ENCODE peak calls at places on chromosome 3, in five cellular contexts. S is A549, H is H1, N is HepG2, V is GM12878. Y is an unnamed sample.

GRCh38 chr3:194077602-194078001 is 58.3 kb upstream of the HES1 start:
- DNase-seq in S (no peak), N (no peak), H (no peak), V (no peak), Y (no peak)

GRCh38 chr3:143234521-143234920 is 115.0 kb downstream of the CHST2 start:
- DNase-seq in V (no peak), N (no peak), S (no peak), H (no peak), Y (no peak)

GRCh38 chr3:117761992-117762944 is 1052.7 kb downstream of the TUSC7 start:
- DNase-seq in S (no peak), N (no peak), H (no peak), V (no peak), Y (no peak)

GRCh38 chr3:194107126-194107525 is 28.8 kb upstream of the HES1 start:
- DNase-seq in V (no peak), H (no peak), S (no peak), N (no peak), Y (no peak)

GRCh38 chr3:45092132-45093031 is 53.8 kb downstream of the CDCP1 start:
- DNase-seq in V (no peak), H (no peak), S (peak), N (no peak), Y (peak)

GRCh38 chr3:149247929-149248691 is 26.5 kb upstream of the CP start:
- DNase-seq in V (no peak), S (no peak), N (peak), H (no peak), Y (no peak)

GRCh38 chr3:107249132-107249531 is 128.1 kb upstream of the CCDC54 start:
- DNase-seq in S (no peak), N (no peak), H (no peak), V (no peak), Y (no peak)

GRCh38 chr3:190443257-190443656 is 6.4 kb downstream of the TMEM207 start:
- DNase-seq in H (no peak), N (peak), V (no peak), S (peak), Y (no peak)

GRCh38 chr3:10937141-10937825 is 55.3 kb upstream of the SLC6A1 start:
- DNase-seq in H (no peak), S (no peak), V (no peak), N (no peak), Y (no peak)

GRCh38 chr3:129892857-129893615 is 475 bp downstream of the TMCC1 start:
- DNase-seq in N (peak), V (peak), S (no peak), H (peak), Y (peak)

GRCh38 chr3:853489-853888 is 239.3 kb upstream of the CNTN6 start:
- DNase-seq in H (no peak), N (no peak), S (no peak), V (no peak), Y (no peak)

GRCh38 chr3:194671511-194671899 is 486 bp downstream of the LSG1 start:
- DNase-seq in S (peak), H (no peak), V (no peak), N (peak), Y (no peak)

GRCh38 chr3:11434697-11435096 is 162.5 kb downstream of the ATG7 start:
- DNase-seq in S (no peak), V (no peak), N (no peak), H (no peak), Y (no peak)

GRCh38 chr3:64530434-64531049 is 157.3 kb downstream of the ADAMTS9 start:
- DNase-seq in S (peak), V (no peak), N (peak), H (peak), Y (peak)

GRCh38 chr3:4461459-4462090 is 5.5 kb downstream of the SUMF1 start:
- DNase-seq in S (no peak), H (no peak), V (no peak), N (no peak), Y (peak)

GRCh38 chr3:64224826-64225606 is at the start of gene PRICKLE2:
- DNase-seq in H (no peak), V (peak), N (no peak), S (peak), Y (no peak)

GRCh38 chr3:55885721-55886120 is 398.6 kb upstream of the WNT5A start:
- DNase-seq in V (no peak), H (no peak), N (no peak), S (no peak), Y (no peak)

GRCh38 chr3:139979991-139980390 is 45.0 kb downstream of the CLSTN2 start:
- DNase-seq in V (no peak), H (peak), N (no peak), S (no peak), Y (no peak)

GRCh38 chr3:2420919-2421318 is 322.3 kb downstream of the CNTN4 start:
- DNase-seq in H (no peak), N (no peak), S (no peak), V (no peak), Y (no peak)

GRCh38 chr3:141844108-141844507 is 32.3 kb upstream of the ATP1B3 start:
- DNase-seq in N (no peak), V (no peak), H (no peak), S (no peak), Y (peak)

GRCh38 chr3:47974974-47975470 is 41.2 kb downstream of the MAP4 start:
- DNase-seq in S (no peak), V (no peak), H (no peak), N (no peak), Y (no peak)

GRCh38 chr3:161890147-161890625 is 393.6 kb downstream of the OTOL1 start:
- DNase-seq in N (no peak), S (peak), V (no peak), H (no peak), Y (no peak)

GRCh38 chr3:16326724-16327349 is 61.8 kb downstream of the OXNAD1 start:
- DNase-seq in N (no peak), V (no peak), S (no peak), H (no peak), Y (no peak)

GRCh38 chr3:152403632-152404066 is 134.9 kb downstream of the MBNL1 start:
- DNase-seq in N (no peak), H (no peak), S (no peak), V (no peak), Y (peak)

GRCh38 chr3:20739814-20740213 is 553.8 kb upstream of the SGO1 start:
- DNase-seq in V (no peak), N (no peak), H (no peak), S (no peak), Y (no peak)

GRCh38 chr3:108131105-108131794 is 40.4 kb upstream of the CD47 start:
- DNase-seq in N (no peak), V (no peak), S (peak), H (no peak), Y (no peak)

GRCh38 chr3:53116956-53117355 is 13.3 kb downstream of the RFT1 start:
- DNase-seq in S (no peak), N (no peak), V (no peak), H (no peak), Y (no peak)

GRCh38 chr3:11690863-11691833 is 47.4 kb upstream of the VGLL4 start:
- DNase-seq in S (no peak), H (no peak), V (no peak), N (peak), Y (no peak)

GRCh38 chr3:174440741-174441587 is 418.2 kb upstream of the NAALADL2 start:
- DNase-seq in N (peak), V (no peak), S (peak), H (peak), Y (peak)

GRCh38 chr3:11600501-11601282 is 43.0 kb downstream of the VGLL4 start:
- DNase-seq in N (peak), H (no peak), S (peak), V (no peak), Y (no peak)

GRCh38 chr3:30970183-30970582 is 75.7 kb upstream of the GADL1 start:
- DNase-seq in N (peak), V (no peak), H (no peak), S (peak), Y (no peak)

GRCh38 chr3:55526332-55527030 is 39.4 kb upstream of the WNT5A start:
- DNase-seq in V (no peak), N (peak), H (no peak), S (peak), Y (no peak)

GRCh38 chr3:144028798-144029411 is 57.3 kb downstream of the DIPK2A start:
- DNase-seq in H (no peak), V (peak), S (no peak), N (no peak), Y (no peak)

GRCh38 chr3:168165390-168166269 is 69.9 kb upstream of the GOLIM4 start:
- DNase-seq in S (peak), H (no peak), V (peak), N (peak), Y (peak)

GRCh38 chr3:29560031-29560430 is 279.2 kb downstream of the RBMS3 start:
- DNase-seq in V (no peak), N (no peak), H (no peak), S (no peak), Y (no peak)

GRCh38 chr3:155441026-155441425 is 147.5 kb upstream of the STRIT1 start:
- DNase-seq in N (no peak), S (no peak), V (no peak), H (no peak), Y (no peak)

GRCh38 chr3:78048698-78049097 is 1008.8 kb downstream of the ROBO2 start:
- DNase-seq in S (no peak), H (no peak), N (no peak), V (peak), Y (no peak)

GRCh38 chr3:150132101-150132749 is 161.5 kb upstream of the PFN2 start:
- DNase-seq in S (no peak), H (no peak), V (no peak), N (no peak), Y (no peak)

GRCh38 chr3:170226426-170226960 is 4.3 kb downstream of the PRKCI start:
- DNase-seq in N (no peak), V (no peak), S (no peak), H (no peak), Y (no peak)
- TF ChIP-seq RAD21 in N (no peak), V (no peak), S (no peak), H (no peak), Y (no peak)

DNA sequence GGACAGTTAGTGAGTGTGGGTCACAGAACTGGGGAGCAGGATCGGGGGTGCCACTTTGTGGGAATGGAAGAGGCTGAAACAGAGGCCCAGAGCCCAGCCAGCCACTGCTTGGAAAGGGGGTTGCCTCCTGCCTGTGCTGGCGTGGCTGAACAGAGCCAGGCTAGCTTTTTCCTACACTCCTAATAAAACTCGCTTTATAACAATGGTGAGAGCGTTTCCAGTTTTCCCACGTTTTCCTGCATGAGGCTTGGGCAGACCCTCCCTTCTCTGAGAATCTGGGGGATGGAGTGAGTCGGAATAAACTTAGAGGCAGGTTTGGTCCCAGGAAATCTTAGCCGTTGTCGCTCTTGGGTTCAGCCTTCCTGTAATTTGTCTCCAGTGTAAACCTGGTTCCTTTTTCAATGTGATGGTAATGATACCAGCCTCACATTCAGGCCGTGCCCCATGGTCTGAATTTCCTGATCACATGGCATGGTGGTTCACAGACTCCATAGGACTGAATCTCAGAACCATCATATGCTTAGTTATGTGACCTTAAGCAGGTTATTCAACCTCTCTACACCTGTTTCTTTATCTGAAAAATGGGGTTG is 6.5 kb upstream of the FGD5 start:
- DNase-seq in V (no peak), S (no peak), H (no peak), N (no peak), Y (no peak)
- TF ChIP-seq KDM1A in V (no peak), S (no peak), H (no peak), N (no peak), Y (no peak)

DNA sequence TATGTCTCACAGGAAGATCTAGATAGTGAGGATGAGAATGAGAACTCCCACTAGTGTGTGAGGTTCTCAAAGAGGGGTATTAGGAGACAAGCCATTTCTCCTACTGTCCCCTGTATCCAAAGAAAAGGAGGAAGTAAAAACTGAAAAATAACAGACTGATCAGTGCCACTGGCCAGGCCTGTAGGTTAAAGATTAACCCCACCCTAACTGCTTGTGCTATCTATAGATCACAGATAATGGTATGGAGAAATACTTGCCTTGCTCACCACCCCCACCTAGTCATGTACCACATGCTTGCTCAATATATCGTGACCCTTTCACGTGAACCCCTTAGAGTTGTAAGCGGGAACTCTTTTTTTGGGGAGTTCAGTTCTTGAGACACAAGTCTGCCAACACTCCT is 519.7 kb upstream of the FRG2C start:
- DNase-seq in V (no peak), S (no peak), H (no peak), N (peak), Y (no peak)
- TF ChIP-seq RAD21 in V (no peak), S (no peak), H (no peak), N (no peak), Y (no peak)

DNA sequence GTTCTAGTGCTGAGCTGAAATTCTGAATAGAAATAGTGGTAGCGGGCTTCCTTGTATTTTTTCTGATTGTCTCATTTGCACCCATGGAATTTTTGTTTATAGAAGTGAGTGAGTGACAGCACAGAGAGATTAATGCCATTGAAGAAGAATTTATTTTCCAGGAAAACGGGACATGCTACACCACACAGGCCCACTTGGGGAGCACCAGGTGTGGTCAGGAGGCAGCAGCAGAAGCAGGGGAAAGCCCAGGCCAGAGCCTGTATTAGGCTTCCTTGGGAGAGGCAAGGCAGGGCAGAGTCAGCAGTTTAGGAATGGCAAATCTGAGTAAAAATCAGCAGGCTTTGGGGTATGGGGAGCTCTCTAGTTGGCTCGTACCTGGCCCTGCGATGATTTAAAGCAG is 88.4 kb upstream of the ATP11B start:
- DNase-seq in V (no peak), N (no peak), H (peak), S (no peak), Y (peak)
- TF ChIP-seq KDM1A in V (no peak), N (no peak), H (no peak), S (no peak), Y (no peak)

GRCh38 chr3:124200336-124200901 is 208.5 kb upstream of the ROPN1 start:
- DNase-seq in N (no peak), S (no peak), H (peak), V (no peak), Y (peak)
- TF ChIP-seq RAD21 in N (no peak), S (no peak), H (no peak), V (no peak), Y (no peak)

DNA sequence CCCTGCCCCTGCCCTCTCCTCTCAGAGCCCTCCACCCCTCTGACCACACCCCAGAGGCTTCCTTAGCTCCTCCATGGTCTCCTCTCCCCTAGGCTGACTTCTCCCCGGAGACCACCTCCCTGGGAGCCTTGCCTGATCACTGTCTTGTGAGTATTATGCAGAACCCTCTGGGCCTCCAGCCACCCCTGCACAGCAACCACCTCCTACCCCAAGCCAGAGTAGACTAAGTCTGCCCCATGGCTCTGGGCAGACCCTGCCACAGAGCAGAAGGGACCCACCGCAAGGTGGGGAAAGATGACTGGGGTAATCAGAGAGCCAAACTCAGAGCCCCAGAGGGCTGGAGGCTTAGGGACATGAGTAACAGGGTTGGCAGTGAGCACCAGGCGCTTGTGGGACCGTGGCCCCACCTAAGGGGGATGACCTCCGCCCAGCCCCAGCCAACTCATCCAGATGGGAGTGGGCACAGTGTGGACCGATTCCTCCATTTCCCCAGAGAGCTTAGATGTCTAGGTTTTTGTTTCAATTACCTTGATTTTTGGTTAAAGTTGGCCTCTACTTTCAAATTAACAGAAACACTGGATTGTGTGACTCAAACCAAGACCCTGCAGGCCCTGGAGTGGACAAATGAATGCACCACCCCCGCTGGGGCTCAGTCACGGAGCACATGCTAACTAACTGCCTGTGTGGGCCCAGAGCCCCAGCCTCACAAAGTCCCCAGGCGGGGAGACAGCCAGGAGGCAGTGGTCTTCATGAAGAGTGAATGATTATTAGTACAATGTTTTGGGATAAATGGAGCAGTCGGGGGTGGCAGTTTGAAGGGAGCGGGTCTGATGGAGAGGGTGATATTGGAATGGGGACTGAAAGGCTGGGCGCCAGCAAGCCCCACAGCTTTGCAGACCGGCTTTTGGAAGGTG is 119.4 kb upstream of the PRR20G start:
- DNase-seq in H (no peak), S (no peak), V (no peak), N (no peak), Y (no peak)
- TF ChIP-seq KDM1A in H (no peak), S (no peak), V (no peak), N (no peak), Y (no peak)

GRCh38 chr3:127164615-127165014 is 28.3 kb upstream of the PRR23E start:
- DNase-seq in H (no peak), S (no peak), N (no peak), V (no peak), Y (no peak)

GRCh38 chr3:127161236-127161635 is 31.7 kb upstream of the PRR23E start:
- DNase-seq in V (no peak), S (no peak), H (no peak), N (no peak), Y (no peak)

GRCh38 chr3:127162947-127163645 is 29.8 kb upstream of the PRR23E start:
- DNase-seq in V (no peak), S (no peak), H (peak), N (no peak), Y (peak)

GRCh38 chr3:127159547-127159946 is 33.4 kb upstream of the PRR23E start:
- DNase-seq in V (no peak), S (no peak), N (no peak), H (no peak), Y (no peak)

DNA sequence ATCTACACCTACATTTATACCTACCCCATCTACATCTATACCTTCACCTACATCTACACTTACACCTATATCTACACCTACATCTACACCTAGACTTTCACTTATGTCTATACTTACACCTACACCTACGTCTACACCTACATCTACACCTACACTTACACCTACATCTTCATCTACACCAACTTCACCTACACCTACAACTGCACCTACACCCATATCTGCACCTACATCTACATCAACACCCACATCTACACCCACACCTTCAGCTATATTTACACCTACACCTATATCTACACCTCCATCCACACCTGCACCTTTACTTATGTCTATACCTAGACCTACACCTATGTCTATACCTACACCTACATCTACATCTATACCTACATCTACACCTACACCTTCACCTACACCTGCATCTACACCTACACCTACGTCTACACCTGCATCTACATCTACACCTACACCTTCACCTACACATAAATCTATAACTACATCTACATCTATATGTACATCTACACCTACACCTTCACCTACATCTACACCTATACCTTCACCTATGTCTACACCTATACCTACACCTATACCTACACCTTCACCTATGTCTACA is 30.9 kb upstream of the PRR23E start:
- DNase-seq in N (no peak), H (no peak), V (no peak), S (no peak), Y (no peak)
- TF ChIP-seq RAD21 in N (no peak), H (no peak), V (no peak), S (no peak), Y (no peak)